ENCODE peak calls at places on chromosome 3, in six cellular contexts. One of them, this sample, is unnamed.

GRCh38 chr3:127167315-127168043 is 25.5 kb upstream of the PRR23E start:
- DNase-seq in stomach: no peak
- DNase-seq in HL-60: no peak
- DNase-seq in GM23338: no peak
- DNase-seq in GM12891: no peak
- DNase-seq in prostate gland: no peak
- DNase-seq in this sample: no peak

GRCh38 chr3:84042717-84043116 is 916.1 kb upstream of the CADM2 start:
- DNase-seq in GM23338: no peak
- DNase-seq in HL-60: no peak
- DNase-seq in prostate gland: no peak
- DNase-seq in GM12891: no peak
- DNase-seq in stomach: no peak
- DNase-seq in this sample: no peak

GRCh38 chr3:57755368-57756021 is 614 bp upstream of the SLMAP start:
- DNase-seq in HL-60: peak; percentile 31
- DNase-seq in prostate gland: peak; percentile 62
- DNase-seq in stomach: peak; percentile 55
- DNase-seq in GM12891: peak; percentile 32
- DNase-seq in GM23338: peak; percentile 85
- DNase-seq in this sample: peak; percentile 73

GRCh38 chr3:186025161-186025560 is 83.7 kb downstream of the ETV5 start:
- DNase-seq in HL-60: no peak
- DNase-seq in GM12891: no peak
- DNase-seq in stomach: no peak
- DNase-seq in GM23338: no peak
- DNase-seq in prostate gland: no peak
- DNase-seq in this sample: no peak

GRCh38 chr3:140292154-140292553 is 357.2 kb downstream of the CLSTN2 start:
- DNase-seq in stomach: no peak
- DNase-seq in HL-60: no peak
- DNase-seq in GM12891: no peak
- DNase-seq in prostate gland: no peak
- DNase-seq in GM23338: no peak
- DNase-seq in this sample: no peak

GRCh38 chr3:29516164-29516563 is 235.3 kb downstream of the RBMS3 start:
- DNase-seq in GM12891: no peak
- DNase-seq in prostate gland: no peak
- DNase-seq in GM23338: no peak
- DNase-seq in HL-60: no peak
- DNase-seq in stomach: no peak
- DNase-seq in this sample: no peak

GRCh38 chr3:43405888-43406636 is 119.7 kb downstream of the SNRK start:
- DNase-seq in GM12891: no peak
- DNase-seq in prostate gland: no peak
- DNase-seq in HL-60: no peak
- DNase-seq in GM23338: no peak
- DNase-seq in stomach: no peak
- DNase-seq in this sample: no peak

GRCh38 chr3:61060421-61060861 is 190.8 kb downstream of the FHIT start:
- DNase-seq in prostate gland: no peak
- DNase-seq in GM23338: no peak
- DNase-seq in stomach: no peak
- DNase-seq in GM12891: no peak
- DNase-seq in HL-60: no peak
- DNase-seq in this sample: no peak

GRCh38 chr3:188749010-188749617 is 422.7 kb upstream of the TPRG1 start:
- DNase-seq in stomach: no peak
- DNase-seq in HL-60: peak; percentile 63
- DNase-seq in GM23338: peak; percentile 89
- DNase-seq in prostate gland: no peak
- DNase-seq in GM12891: no peak
- DNase-seq in this sample: no peak

GRCh38 chr3:141486735-141487418 is at the start of gene RASA2:
- DNase-seq in GM12891: peak; percentile 73
- DNase-seq in prostate gland: peak; percentile 50
- DNase-seq in stomach: peak; percentile 73
- DNase-seq in HL-60: peak; percentile 39
- DNase-seq in GM23338: peak; percentile 89
- DNase-seq in this sample: peak; percentile 88

GRCh38 chr3:86208782-86209181 is 782.2 kb downstream of the VGLL3 start:
- DNase-seq in stomach: no peak
- DNase-seq in GM12891: no peak
- DNase-seq in HL-60: no peak
- DNase-seq in GM23338: no peak
- DNase-seq in prostate gland: no peak
- DNase-seq in this sample: no peak

GRCh38 chr3:172065967-172066762 is 26.8 kb downstream of the FNDC3B start:
- DNase-seq in prostate gland: no peak
- DNase-seq in GM12891: no peak
- DNase-seq in GM23338: no peak
- DNase-seq in HL-60: no peak
- DNase-seq in stomach: no peak
- DNase-seq in this sample: no peak

GRCh38 chr3:167631471-167631870 is 22.3 kb downstream of the WDR49 start:
- DNase-seq in GM23338: no peak
- DNase-seq in HL-60: no peak
- DNase-seq in GM12891: no peak
- DNase-seq in stomach: no peak
- DNase-seq in prostate gland: no peak
- DNase-seq in this sample: no peak

GRCh38 chr3:30578479-30578878 is 27.9 kb upstream of the TGFBR2 start:
- DNase-seq in GM23338: no peak
- DNase-seq in prostate gland: no peak
- DNase-seq in HL-60: peak; percentile 51
- DNase-seq in GM12891: no peak
- DNase-seq in stomach: no peak
- DNase-seq in this sample: peak; percentile 77

GRCh38 chr3:158918008-158918407 is 116.2 kb downstream of the MFSD1 start:
- DNase-seq in HL-60: peak; percentile 32
- DNase-seq in GM23338: peak; percentile 82
- DNase-seq in stomach: peak; percentile 46
- DNase-seq in GM12891: peak; percentile 9
- DNase-seq in prostate gland: no peak
- DNase-seq in this sample: no peak

GRCh38 chr3:78765671-78766485 is 1001.9 kb downstream of the ROBO1 start:
- DNase-seq in GM23338: no peak
- DNase-seq in HL-60: no peak
- DNase-seq in stomach: no peak
- DNase-seq in prostate gland: peak; percentile 10
- DNase-seq in GM12891: no peak
- DNase-seq in this sample: no peak

GRCh38 chr3:127455541-127456450 is 134.7 kb downstream of the TPRA1 start:
- DNase-seq in GM23338: peak; percentile 90
- DNase-seq in prostate gland: peak; percentile 47
- DNase-seq in GM12891: peak; percentile 97
- DNase-seq in HL-60: peak; percentile 58
- DNase-seq in stomach: peak; percentile 83
- DNase-seq in this sample: peak; percentile 72

GRCh38 chr3:51394541-51394940 is 3.5 kb downstream of the RBM15B start:
- DNase-seq in GM23338: no peak
- DNase-seq in GM12891: no peak
- DNase-seq in HL-60: no peak
- DNase-seq in stomach: no peak
- DNase-seq in prostate gland: no peak
- DNase-seq in this sample: no peak

GRCh38 chr3:183845608-183846288 is 20.4 kb upstream of the MAP6D1 start:
- DNase-seq in HL-60: peak; percentile 76
- DNase-seq in GM23338: no peak
- DNase-seq in prostate gland: no peak
- DNase-seq in GM12891: no peak
- DNase-seq in stomach: no peak
- DNase-seq in this sample: no peak

GRCh38 chr3:69178838-69179739 is 56.7 kb upstream of the LMOD3 start:
- DNase-seq in GM12891: no peak
- DNase-seq in prostate gland: no peak
- DNase-seq in GM23338: no peak
- DNase-seq in stomach: no peak
- DNase-seq in HL-60: no peak
- DNase-seq in this sample: no peak

GRCh38 chr3:170999737-171000242 is 26.7 kb downstream of the SLC2A2 start:
- DNase-seq in GM23338: no peak
- DNase-seq in prostate gland: no peak
- DNase-seq in HL-60: no peak
- DNase-seq in stomach: no peak
- DNase-seq in GM12891: no peak
- DNase-seq in this sample: no peak

GRCh38 chr3:29255854-29256696 is 24.8 kb upstream of the RBMS3 start:
- DNase-seq in GM12891: no peak
- DNase-seq in GM23338: no peak
- DNase-seq in HL-60: no peak
- DNase-seq in prostate gland: no peak
- DNase-seq in stomach: no peak
- DNase-seq in this sample: no peak

GRCh38 chr3:115549111-115549510 is 74.2 kb upstream of the GAP43 start:
- DNase-seq in GM12891: no peak
- DNase-seq in GM23338: no peak
- DNase-seq in prostate gland: no peak
- DNase-seq in HL-60: no peak
- DNase-seq in stomach: no peak
- DNase-seq in this sample: no peak

GRCh38 chr3:45965281-45966052 is 22.2 kb downstream of the CXCR6 start:
- DNase-seq in prostate gland: no peak
- DNase-seq in HL-60: no peak
- DNase-seq in stomach: no peak
- DNase-seq in GM23338: no peak
- DNase-seq in GM12891: no peak
- DNase-seq in this sample: no peak

GRCh38 chr3:16286161-16286560 is 21.1 kb downstream of the OXNAD1 start:
- DNase-seq in stomach: no peak
- DNase-seq in prostate gland: no peak
- DNase-seq in HL-60: no peak
- DNase-seq in GM23338: no peak
- DNase-seq in GM12891: no peak
- DNase-seq in this sample: no peak

GRCh38 chr3:197000211-197000610 is 29.4 kb downstream of the MELTF start:
- DNase-seq in stomach: no peak
- DNase-seq in prostate gland: no peak
- DNase-seq in GM12891: no peak
- DNase-seq in HL-60: no peak
- DNase-seq in GM23338: no peak
- DNase-seq in this sample: peak; percentile 42

GRCh38 chr3:197001972-197002700 is 27.5 kb downstream of the MELTF start:
- DNase-seq in GM12891: no peak
- DNase-seq in HL-60: no peak
- DNase-seq in stomach: no peak
- DNase-seq in prostate gland: peak; percentile 23
- DNase-seq in GM23338: peak; percentile 42
- DNase-seq in this sample: no peak

GRCh38 chr3:197001106-197001971 is 28.3 kb downstream of the MELTF start:
- DNase-seq in prostate gland: no peak
- DNase-seq in GM12891: no peak
- DNase-seq in stomach: no peak
- DNase-seq in HL-60: no peak
- DNase-seq in GM23338: no peak
- DNase-seq in this sample: peak; percentile 37

GRCh38 chr3:197003461-197004385 is 25.9 kb downstream of the MELTF start:
- DNase-seq in HL-60: no peak
- DNase-seq in prostate gland: peak; percentile 43
- DNase-seq in GM12891: no peak
- DNase-seq in GM23338: peak; percentile 55
- DNase-seq in stomach: peak; percentile 44
- DNase-seq in this sample: no peak

GRCh38 chr3:197002701-197003454 is 26.7 kb downstream of the MELTF start:
- DNase-seq in prostate gland: peak; percentile 84
- DNase-seq in GM23338: peak; percentile 67
- DNase-seq in HL-60: peak; percentile 65
- DNase-seq in stomach: peak; percentile 92
- DNase-seq in GM12891: peak; percentile 98
- DNase-seq in this sample: peak; percentile 85
- TF ChIP-seq POLR2AphosphoS5 in prostate gland: no peak
- TF ChIP-seq POLR2AphosphoS5 in GM23338: no peak
- TF ChIP-seq POLR2AphosphoS5 in HL-60: peak; percentile 27
- TF ChIP-seq POLR2AphosphoS5 in stomach: no peak
- TF ChIP-seq POLR2AphosphoS5 in GM12891: no peak
- TF ChIP-seq POLR2AphosphoS5 in this sample: peak; percentile 9

GRCh38 chr3:97940034-97940433 is 32.2 kb downstream of the RIOX2 start:
- DNase-seq in prostate gland: no peak
- DNase-seq in stomach: no peak
- DNase-seq in GM23338: peak; percentile 45
- DNase-seq in GM12891: no peak
- DNase-seq in HL-60: peak; percentile 16
- DNase-seq in this sample: no peak
- TF ChIP-seq POLR2AphosphoS5 in prostate gland: no peak
- TF ChIP-seq POLR2AphosphoS5 in stomach: no peak
- TF ChIP-seq POLR2AphosphoS5 in GM23338: no peak
- TF ChIP-seq POLR2AphosphoS5 in GM12891: no peak
- TF ChIP-seq POLR2AphosphoS5 in HL-60: no peak
- TF ChIP-seq POLR2AphosphoS5 in this sample: no peak

DNA sequence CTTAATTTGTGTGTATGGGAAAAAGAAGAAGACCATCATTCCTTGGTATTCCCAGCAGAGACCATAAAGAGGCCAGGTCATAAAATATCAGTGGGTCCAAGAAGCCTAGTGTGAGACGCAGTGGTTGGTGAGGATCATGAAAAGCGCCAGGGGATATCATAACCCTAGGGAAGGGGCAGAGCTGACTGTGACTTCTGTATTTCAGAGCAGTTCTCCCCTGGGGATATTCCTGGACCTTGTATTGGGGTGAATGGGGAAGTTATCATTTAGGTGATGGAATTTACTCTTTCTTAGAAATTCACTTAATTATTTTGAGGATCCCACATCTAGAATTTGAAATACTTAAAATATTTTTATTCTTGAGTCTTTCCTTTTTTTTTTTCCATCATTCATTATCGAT is 34.9 kb upstream of the UMPS start:
- DNase-seq in GM23338: no peak
- DNase-seq in prostate gland: no peak
- DNase-seq in GM12891: no peak
- DNase-seq in HL-60: no peak
- DNase-seq in stomach: no peak
- DNase-seq in this sample: no peak
- TF ChIP-seq POLR2AphosphoS5 in GM23338: no peak
- TF ChIP-seq POLR2AphosphoS5 in prostate gland: no peak
- TF ChIP-seq POLR2AphosphoS5 in GM12891: no peak
- TF ChIP-seq POLR2AphosphoS5 in HL-60: no peak
- TF ChIP-seq POLR2AphosphoS5 in stomach: no peak
- TF ChIP-seq POLR2AphosphoS5 in this sample: no peak

GRCh38 chr3:73143401-73143800 is 81.9 kb downstream of the EBLN2 start:
- DNase-seq in stomach: no peak
- DNase-seq in GM12891: no peak
- DNase-seq in GM23338: no peak
- DNase-seq in prostate gland: no peak
- DNase-seq in HL-60: no peak
- DNase-seq in this sample: no peak

GRCh38 chr3:73144828-73145227 is 83.4 kb downstream of the EBLN2 start:
- DNase-seq in HL-60: no peak
- DNase-seq in stomach: no peak
- DNase-seq in GM23338: no peak
- DNase-seq in GM12891: no peak
- DNase-seq in prostate gland: no peak
- DNase-seq in this sample: no peak

GRCh38 chr3:73143821-73144237 is 82.4 kb downstream of the EBLN2 start:
- DNase-seq in HL-60: no peak
- DNase-seq in prostate gland: no peak
- DNase-seq in stomach: no peak
- DNase-seq in GM12891: no peak
- DNase-seq in GM23338: no peak
- DNase-seq in this sample: no peak

GRCh38 chr3:73141531-73141930 is 80.1 kb downstream of the EBLN2 start:
- DNase-seq in prostate gland: no peak
- DNase-seq in HL-60: no peak
- DNase-seq in GM12891: no peak
- DNase-seq in GM23338: no peak
- DNase-seq in stomach: no peak
- DNase-seq in this sample: no peak

GRCh38 chr3:73144276-73144675 is 82.8 kb downstream of the EBLN2 start:
- DNase-seq in GM12891: no peak
- DNase-seq in prostate gland: no peak
- DNase-seq in GM23338: no peak
- DNase-seq in HL-60: no peak
- DNase-seq in stomach: no peak
- DNase-seq in this sample: no peak
- TF ChIP-seq POLR2AphosphoS5 in GM12891: no peak
- TF ChIP-seq POLR2AphosphoS5 in prostate gland: peak; percentile 14
- TF ChIP-seq POLR2AphosphoS5 in GM23338: no peak
- TF ChIP-seq POLR2AphosphoS5 in HL-60: no peak
- TF ChIP-seq POLR2AphosphoS5 in stomach: no peak
- TF ChIP-seq POLR2AphosphoS5 in this sample: no peak

This sample was measured in sigmoid colon.